ENCODE peak calls at places on chromosomes 11 and 22, in six cellular contexts. I, E, N, T, B and M are unnamed samples.

GRCh38 chr22:26670459-26670858 is 13.1 kb downstream of the MIAT start:
- DNase-seq in I (no peak), E (no peak), N (no peak), T (no peak), B (no peak), M (no peak)

GRCh38 chr11:116145187-116145865 is 627.5 kb downstream of the BUD13 start:
- DNase-seq in I (no peak), E (no peak), N (no peak), T (no peak), B (no peak), M (peak)

GRCh38 chr11:65429069-65429681 is 6.6 kb downstream of the NEAT1 start:
- DNase-seq in I (no peak), E (peak), N (peak), T (no peak), B (no peak), M (peak)

GRCh38 chr22:49148895-49149418 is 678.7 kb downstream of the BRD1 start:
- DNase-seq in I (no peak), E (no peak), N (no peak), T (no peak), B (no peak), M (peak)

GRCh38 chr11:69290791-69291190 is 3.2 kb upstream of the MYEOV start:
- DNase-seq in I (no peak), E (no peak), N (peak), T (no peak), B (no peak), M (no peak)

GRCh38 chr11:67627788-67628624 is 1.7 kb downstream of the NUDT8 start:
- DNase-seq in I (no peak), E (no peak), N (peak), T (no peak), B (no peak), M (no peak)

GRCh38 chr11:77091146-77091940 is 11.3 kb upstream of the OMP start:
- DNase-seq in I (peak), E (peak), N (peak), T (no peak), B (peak), M (peak)

GRCh38 chr11:69196322-69197169 is 40.8 kb downstream of the SMIM38 start:
- DNase-seq in I (no peak), E (no peak), N (no peak), T (no peak), B (no peak), M (no peak)

GRCh38 chr11:119764108-119764874 is 35.3 kb upstream of the NECTIN1 start:
- DNase-seq in I (no peak), E (peak), N (peak), T (peak), B (no peak), M (no peak)

GRCh38 chr11:117686711-117687110 is 110.3 kb downstream of the DSCAML1 start:
- DNase-seq in I (no peak), E (no peak), N (no peak), T (no peak), B (no peak), M (no peak)

GRCh38 chr11:115871161-115871750 is 367.0 kb upstream of the CADM1 start:
- DNase-seq in I (no peak), E (no peak), N (no peak), T (no peak), B (no peak), M (no peak)

GRCh38 chr11:14898286-14899086 is 6.5 kb upstream of the CYP2R1 start:
- DNase-seq in I (no peak), E (no peak), N (no peak), T (no peak), B (no peak), M (no peak)

GRCh38 chr22:37892566-37893338 is 13.3 kb upstream of the MICALL1 start:
- DNase-seq in I (no peak), E (no peak), N (no peak), T (no peak), B (no peak), M (no peak)

GRCh38 chr11:71535825-71536224 is 2.0 kb upstream of the KRTAP5-8 start:
- DNase-seq in I (no peak), E (no peak), N (no peak), T (no peak), B (no peak), M (peak)